ENCODE peak calls at places on chromosome 22, in four cellular contexts. One of them, this sample, is unnamed.

GRCh38 chr22:27648853-27649252 is 152.7 kb downstream of the MN1 start:
- DNase-seq in cardiac muscle cell: no peak
- DNase-seq in psoas muscle: no peak
- DNase-seq in IMR-90: no peak
- DNase-seq in this sample: no peak

GRCh38 chr22:35835998-35836691 is 118.5 kb downstream of the APOL5 start:
- DNase-seq in cardiac muscle cell: peak
- DNase-seq in psoas muscle: no peak
- DNase-seq in IMR-90: peak
- DNase-seq in this sample: peak

GRCh38 chr22:20940178-20940790 is 23.1 kb downstream of the CRKL start:
- DNase-seq in psoas muscle: no peak
- DNase-seq in IMR-90: no peak
- DNase-seq in cardiac muscle cell: no peak
- DNase-seq in this sample: no peak

GRCh38 chr22:24601217-24602104 is 1.5 kb upstream of the GGT1 start:
- DNase-seq in IMR-90: no peak
- DNase-seq in psoas muscle: no peak
- DNase-seq in cardiac muscle cell: no peak
- DNase-seq in this sample: peak

GRCh38 chr22:30033137-30033536 is 47.1 kb upstream of the HORMAD2 start:
- DNase-seq in cardiac muscle cell: no peak
- DNase-seq in psoas muscle: no peak
- DNase-seq in IMR-90: no peak
- DNase-seq in this sample: no peak

GRCh38 chr22:48208894-48209293 is 1446.4 kb downstream of the TBC1D22A start:
- DNase-seq in cardiac muscle cell: no peak
- DNase-seq in psoas muscle: no peak
- DNase-seq in IMR-90: no peak
- DNase-seq in this sample: peak

GRCh38 chr22:43308451-43309235 is 34.5 kb downstream of the SCUBE1 start:
- DNase-seq in psoas muscle: peak
- DNase-seq in cardiac muscle cell: no peak
- DNase-seq in IMR-90: peak
- DNase-seq in this sample: no peak

GRCh38 chr22:36746571-36746970 is 29.3 kb downstream of the IFT27 start:
- DNase-seq in psoas muscle: no peak
- DNase-seq in IMR-90: no peak
- DNase-seq in cardiac muscle cell: no peak
- DNase-seq in this sample: no peak

GRCh38 chr22:46149493-46149997 is 781 bp upstream of the PPARA start:
- DNase-seq in IMR-90: no peak
- DNase-seq in cardiac muscle cell: peak
- DNase-seq in psoas muscle: peak
- DNase-seq in this sample: peak

GRCh38 chr22:46147061-46147460 is 3.3 kb upstream of the PPARA start:
- DNase-seq in IMR-90: no peak
- DNase-seq in cardiac muscle cell: no peak
- DNase-seq in psoas muscle: no peak
- DNase-seq in this sample: peak

GRCh38 chr22:46147471-46148267 is 2.7 kb upstream of the PPARA start:
- DNase-seq in IMR-90: no peak
- DNase-seq in cardiac muscle cell: no peak
- DNase-seq in psoas muscle: peak
- DNase-seq in this sample: peak

GRCh38 chr22:46148885-46149492 is 1.3 kb upstream of the PPARA start:
- DNase-seq in psoas muscle: no peak
- DNase-seq in cardiac muscle cell: no peak
- DNase-seq in IMR-90: no peak
- DNase-seq in this sample: no peak

GRCh38 chr22:46148336-46148735 is 2.0 kb upstream of the PPARA start:
- DNase-seq in IMR-90: no peak
- DNase-seq in psoas muscle: no peak
- DNase-seq in cardiac muscle cell: no peak
- DNase-seq in this sample: no peak
- H3K4me3 ChIP-seq in IMR-90: no peak
- H3K4me3 ChIP-seq in psoas muscle: no peak
- H3K4me3 ChIP-seq in cardiac muscle cell: no peak
- H3K4me3 ChIP-seq in this sample: no peak

GRCh38 chr22:38734203-38735100 is 21.3 kb downstream of the SUN2 start:
- DNase-seq in IMR-90: no peak
- DNase-seq in psoas muscle: peak
- DNase-seq in cardiac muscle cell: no peak
- DNase-seq in this sample: peak
- H3K27ac ChIP-seq in IMR-90: peak
- H3K27ac ChIP-seq in psoas muscle: peak
- H3K27ac ChIP-seq in cardiac muscle cell: peak
- H3K27ac ChIP-seq in this sample: peak

DNA sequence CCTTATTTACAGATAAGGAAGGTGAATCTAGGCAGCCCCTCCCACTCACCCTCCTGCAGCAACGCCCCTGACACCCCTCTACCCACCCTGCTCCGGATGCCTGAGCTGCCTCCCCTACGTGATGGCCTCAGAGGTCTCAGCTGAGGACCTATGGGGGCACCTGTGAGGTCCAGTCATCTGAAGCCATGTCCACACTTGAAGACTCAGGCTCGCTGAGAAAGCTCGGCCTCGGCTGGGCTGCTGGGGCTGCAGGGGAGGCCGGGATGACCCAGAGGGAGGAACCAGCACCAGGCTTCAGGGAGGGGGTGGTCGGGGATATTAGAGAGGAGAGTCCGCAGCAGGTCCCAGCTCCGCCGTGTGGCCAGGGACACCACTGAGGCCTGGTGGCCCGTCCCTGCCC is 92.8 kb downstream of the BRD1 start:
- DNase-seq in cardiac muscle cell: no peak
- DNase-seq in psoas muscle: no peak
- DNase-seq in IMR-90: no peak
- DNase-seq in this sample: peak
- H3K4me3 ChIP-seq in cardiac muscle cell: no peak
- H3K4me3 ChIP-seq in psoas muscle: no peak
- H3K4me3 ChIP-seq in IMR-90: no peak
- H3K4me3 ChIP-seq in this sample: no peak

GRCh38 chr22:44664149-44664548 is 37.9 kb upstream of the PRR5 start:
- DNase-seq in IMR-90: peak
- DNase-seq in psoas muscle: peak
- DNase-seq in cardiac muscle cell: peak
- DNase-seq in this sample: peak

GRCh38 chr22:44667276-44667675 is 34.7 kb upstream of the PRR5 start:
- DNase-seq in cardiac muscle cell: no peak
- DNase-seq in psoas muscle: peak
- DNase-seq in IMR-90: no peak
- DNase-seq in this sample: no peak

GRCh38 chr22:44663256-44663999 is 38.6 kb upstream of the PRR5 start:
- DNase-seq in cardiac muscle cell: no peak
- DNase-seq in psoas muscle: no peak
- DNase-seq in IMR-90: no peak
- DNase-seq in this sample: no peak

GRCh38 chr22:44666207-44666585 is 35.8 kb upstream of the PRR5 start:
- DNase-seq in cardiac muscle cell: no peak
- DNase-seq in psoas muscle: no peak
- DNase-seq in IMR-90: no peak
- DNase-seq in this sample: no peak

DNA sequence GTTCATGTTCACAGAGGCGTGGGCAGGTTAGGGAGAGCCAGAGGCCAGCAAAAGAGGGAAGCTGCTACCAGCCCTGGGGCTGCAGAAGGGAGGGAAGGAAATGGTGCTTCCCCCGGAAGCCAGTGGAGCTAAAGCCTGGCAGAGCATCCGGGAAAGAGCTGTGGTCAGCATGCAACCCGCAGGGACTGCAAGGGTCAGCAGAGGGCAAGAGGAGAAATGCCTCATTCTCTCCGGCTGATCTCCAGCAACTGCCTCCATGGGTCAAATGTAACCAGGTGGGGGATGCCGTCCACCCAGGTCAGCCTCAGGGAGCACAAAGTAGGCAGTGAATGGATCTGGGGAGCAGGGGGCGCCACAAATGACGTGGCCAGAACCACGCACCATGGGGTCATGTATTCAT is 36.9 kb upstream of the PRR5 start:
- DNase-seq in psoas muscle: peak
- DNase-seq in cardiac muscle cell: peak
- DNase-seq in IMR-90: no peak
- DNase-seq in this sample: peak
- H3K27ac ChIP-seq in psoas muscle: no peak
- H3K27ac ChIP-seq in cardiac muscle cell: no peak
- H3K27ac ChIP-seq in IMR-90: no peak
- H3K27ac ChIP-seq in this sample: no peak

GRCh38 chr22:26586556-26587325 is 3.2 kb downstream of the TPST2 start:
- DNase-seq in psoas muscle: no peak
- DNase-seq in IMR-90: no peak
- DNase-seq in cardiac muscle cell: peak
- DNase-seq in this sample: no peak
- H3K4me3 ChIP-seq in psoas muscle: peak
- H3K4me3 ChIP-seq in IMR-90: no peak
- H3K4me3 ChIP-seq in cardiac muscle cell: no peak
- H3K4me3 ChIP-seq in this sample: peak

DNA sequence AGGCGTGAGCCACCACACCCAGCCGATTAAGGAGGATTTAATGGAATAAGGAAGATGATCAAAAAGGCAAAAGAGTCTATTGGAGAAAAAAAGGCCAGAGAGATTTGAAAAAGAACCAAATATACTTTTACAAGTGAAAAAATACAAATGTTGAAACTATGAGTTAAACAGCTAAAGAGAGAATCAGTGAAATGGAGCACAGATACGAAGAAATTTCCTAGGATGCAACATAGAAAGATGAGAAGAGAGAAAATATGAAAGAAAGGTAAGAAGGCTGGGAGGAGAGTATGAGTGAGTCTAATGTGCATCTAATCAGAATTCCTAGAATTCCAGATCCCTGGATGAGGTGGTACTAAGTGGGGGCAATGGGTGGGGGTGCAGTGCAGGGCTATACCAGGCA is 19.4 kb upstream of the CELSR1 start:
- DNase-seq in IMR-90: no peak
- DNase-seq in psoas muscle: peak
- DNase-seq in cardiac muscle cell: no peak
- DNase-seq in this sample: no peak
- H3K27ac ChIP-seq in IMR-90: no peak
- H3K27ac ChIP-seq in psoas muscle: no peak
- H3K27ac ChIP-seq in cardiac muscle cell: no peak
- H3K27ac ChIP-seq in this sample: no peak

GRCh38 chr22:42286205-42286604 is 15.8 kb upstream of the TCF20 start:
- DNase-seq in IMR-90: no peak
- DNase-seq in cardiac muscle cell: no peak
- DNase-seq in psoas muscle: no peak
- DNase-seq in this sample: no peak
- H3K4me3 ChIP-seq in IMR-90: no peak
- H3K4me3 ChIP-seq in cardiac muscle cell: no peak
- H3K4me3 ChIP-seq in psoas muscle: no peak
- H3K4me3 ChIP-seq in this sample: no peak

GRCh38 chr22:45905326-45905923 is 71.5 kb downstream of the WNT7B start:
- DNase-seq in cardiac muscle cell: no peak
- DNase-seq in IMR-90: no peak
- DNase-seq in psoas muscle: no peak
- DNase-seq in this sample: no peak

GRCh38 chr22:45906946-45907345 is 70.0 kb downstream of the WNT7B start:
- DNase-seq in psoas muscle: no peak
- DNase-seq in cardiac muscle cell: no peak
- DNase-seq in IMR-90: no peak
- DNase-seq in this sample: no peak

GRCh38 chr22:45907378-45907777 is 69.6 kb downstream of the WNT7B start:
- DNase-seq in cardiac muscle cell: no peak
- DNase-seq in psoas muscle: no peak
- DNase-seq in IMR-90: no peak
- DNase-seq in this sample: no peak

GRCh38 chr22:45907996-45908395 is 69.0 kb downstream of the WNT7B start:
- DNase-seq in cardiac muscle cell: no peak
- DNase-seq in psoas muscle: no peak
- DNase-seq in IMR-90: no peak
- DNase-seq in this sample: no peak

DNA sequence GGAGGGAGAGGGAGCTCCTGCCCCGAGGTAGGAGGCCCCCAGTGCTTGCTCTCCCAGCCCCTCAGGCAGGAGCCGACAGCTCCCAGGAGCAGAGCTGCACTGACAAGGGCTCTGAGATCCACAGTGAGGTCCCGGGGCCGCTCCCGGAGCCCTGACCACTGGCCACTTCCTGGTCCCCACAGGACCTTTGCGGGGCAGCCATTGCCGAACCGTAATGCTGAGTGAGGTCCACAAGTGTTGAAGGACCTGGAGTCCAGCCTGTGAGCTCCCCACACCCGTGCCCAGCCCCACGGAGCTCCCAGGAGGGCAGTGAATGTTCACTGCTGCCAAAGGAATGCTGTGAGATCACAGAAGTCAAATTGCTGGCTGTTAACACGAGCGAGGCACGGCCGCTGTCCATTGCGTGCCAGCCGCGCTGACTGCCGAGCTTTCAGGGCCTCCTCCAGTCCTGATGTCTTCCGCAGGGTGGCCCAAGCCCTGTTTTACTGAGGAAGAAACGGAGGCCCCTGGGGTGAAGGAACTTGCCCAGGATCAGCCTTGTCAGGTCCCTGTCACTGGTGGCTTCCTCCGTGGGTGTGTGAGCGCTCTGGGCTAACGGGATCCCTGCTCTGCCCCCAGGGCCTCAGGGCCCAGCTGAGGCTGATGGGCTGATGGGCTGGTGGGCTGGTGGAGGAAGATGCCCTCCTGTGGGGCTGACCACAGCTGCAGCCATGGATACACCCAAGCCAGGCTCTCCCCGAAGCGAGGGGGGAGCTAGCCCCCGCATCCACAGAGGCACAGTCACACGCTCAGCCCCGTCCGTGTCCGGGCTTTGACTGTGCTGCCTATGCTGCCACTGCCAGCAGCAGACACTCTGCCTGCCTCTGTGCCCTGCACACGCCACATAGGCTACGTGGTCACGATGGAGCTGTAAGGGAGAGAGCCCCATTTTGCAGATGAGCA is 70.8 kb downstream of the WNT7B start:
- DNase-seq in psoas muscle: peak
- DNase-seq in IMR-90: peak
- DNase-seq in cardiac muscle cell: peak
- DNase-seq in this sample: no peak
- H3K27ac ChIP-seq in psoas muscle: no peak
- H3K27ac ChIP-seq in IMR-90: peak
- H3K27ac ChIP-seq in cardiac muscle cell: no peak
- H3K27ac ChIP-seq in this sample: no peak

This sample was measured in left lung.